ENCODE peak calls at places on chromosomes 12 and 14, in five cellular contexts. S, C, U, L and K are unnamed samples.

GRCh38 chr12:29241821-29242591 is 92.9 kb downstream of the FAR2 start:
- DNase-seq in S (peak), C (peak), U (peak), L (no peak), K (no peak)

GRCh38 chr12:27900920-27901879 is 71.3 kb downstream of the PTHLH start:
- DNase-seq in S (no peak), C (no peak), U (no peak), L (no peak), K (no peak)

GRCh38 chr12:94874986-94875312 is 128.5 kb downstream of the NDUFA12 start:
- DNase-seq in S (no peak), C (peak), U (no peak), L (no peak), K (no peak)

GRCh38 chr14:94886931-94887330 is 117.0 kb upstream of the GSC start:
- DNase-seq in S (no peak), C (no peak), U (no peak), L (no peak), K (no peak)

GRCh38 chr12:122965356-122965755 is 907 bp downstream of the ABCB9 start:
- DNase-seq in S (no peak), C (no peak), U (no peak), L (no peak), K (no peak)

GRCh38 chr14:35389315-35389667 is 15.3 kb downstream of the NFKBIA start:
- DNase-seq in S (no peak), C (no peak), U (no peak), L (no peak), K (no peak)

GRCh38 chr12:71787574-71787973 is 32.9 kb downstream of the RAB21 start:
- DNase-seq in S (no peak), C (no peak), U (no peak), L (no peak), K (no peak)

GRCh38 chr12:9163392-9163791 is 44.8 kb downstream of the PZP start:
- DNase-seq in S (no peak), C (no peak), U (no peak), L (no peak), K (no peak)

GRCh38 chr12:114888928-114889327 is 205.0 kb upstream of the TBX3 start:
- DNase-seq in S (no peak), C (no peak), U (no peak), L (no peak), K (no peak)

GRCh38 chr12:45667761-45668160 is 61.7 kb upstream of the ARID2 start:
- DNase-seq in S (no peak), C (no peak), U (no peak), L (no peak), K (no peak)

GRCh38 chr12:32047846-32048245 is 58.8 kb upstream of the BICD1 start:
- DNase-seq in S (no peak), C (no peak), U (no peak), L (no peak), K (no peak)

GRCh38 chr14:51539571-51540037 is 112.1 kb upstream of the FRMD6 start:
- DNase-seq in S (no peak), C (peak), U (no peak), L (no peak), K (no peak)

GRCh38 chr12:90013409-90013808 is 304.8 kb upstream of the ATP2B1 start:
- DNase-seq in S (no peak), C (peak), U (no peak), L (no peak), K (no peak)

GRCh38 chr14:95946867-95947266 is 70.2 kb downstream of the TUNAR start:
- DNase-seq in S (no peak), C (peak), U (no peak), L (no peak), K (no peak)

GRCh38 chr12:62767506-62767905 is 167.4 kb downstream of the PPM1H start:
- DNase-seq in S (no peak), C (no peak), U (no peak), L (no peak), K (no peak)

GRCh38 chr14:105328070-105328677 is 13.6 kb downstream of the PACS2 start:
- DNase-seq in S (no peak), C (no peak), U (no peak), L (no peak), K (no peak)

GRCh38 chr12:15719230-15719629 is 70.0 kb downstream of the EPS8 start:
- DNase-seq in S (no peak), C (no peak), U (no peak), L (no peak), K (no peak)

GRCh38 chr12:124443929-124444712 is 123.3 kb downstream of the NCOR2 start:
- DNase-seq in S (no peak), C (no peak), U (no peak), L (no peak), K (no peak)

GRCh38 chr12:124446364-124446763 is 121.0 kb downstream of the NCOR2 start:
- DNase-seq in S (no peak), C (no peak), U (no peak), L (no peak), K (no peak)

GRCh38 chr12:124442772-124443445 is 124.5 kb downstream of the NCOR2 start:
- DNase-seq in S (no peak), C (no peak), U (no peak), L (no peak), K (no peak)

GRCh38 chr12:124445826-124446225 is 121.6 kb downstream of the NCOR2 start:
- DNase-seq in S (no peak), C (no peak), U (no peak), L (no peak), K (no peak)

DNA sequence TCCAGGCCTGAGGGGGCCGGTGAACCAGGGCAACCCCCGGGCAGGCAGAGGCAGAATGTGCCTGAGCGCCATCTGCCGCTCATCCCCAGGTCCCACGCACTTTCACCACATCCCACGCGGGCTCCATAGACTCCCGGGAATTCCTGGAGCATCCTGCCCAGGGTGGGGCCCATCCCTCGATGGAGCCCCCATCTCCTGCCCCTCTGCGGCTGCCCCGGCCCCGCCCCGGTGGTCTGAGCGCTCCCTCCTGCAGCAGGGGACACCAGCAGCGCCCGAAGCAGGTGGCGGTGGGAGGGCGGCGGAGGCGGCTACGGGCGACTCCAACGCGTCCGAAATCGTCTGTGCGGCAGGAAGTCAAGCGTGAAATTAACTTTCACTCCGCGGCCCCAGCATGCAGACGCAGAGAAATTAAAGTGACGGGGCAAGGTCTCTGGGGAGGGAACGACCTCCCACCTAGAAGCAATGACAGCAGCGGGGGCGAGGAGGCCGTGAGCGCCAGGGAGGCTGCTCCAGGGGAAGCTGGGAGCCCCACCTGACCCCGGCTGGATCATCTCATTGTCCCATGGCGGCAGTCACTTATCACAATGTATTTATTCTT is 122.2 kb downstream of the NCOR2 start:
- DNase-seq in S (no peak), C (no peak), U (no peak), L (no peak), K (no peak)
- TF ChIP-seq CTCF in S (no peak), C (peak), U (no peak), L (no peak), K (no peak)

GRCh38 chr12:43937947-43938346 is 102.1 kb downstream of the TMEM117 start:
- DNase-seq in S (no peak), C (peak), U (no peak), L (no peak), K (no peak)
- TF ChIP-seq CTCF in S (peak), C (peak), U (no peak), L (no peak), K (no peak)

GRCh38 chr14:71687115-71687836 is 245.0 kb upstream of the RGS6 start:
- DNase-seq in S (no peak), C (no peak), U (no peak), L (no peak), K (no peak)
- TF ChIP-seq CTCF in S (no peak), C (no peak), U (no peak), L (no peak), K (no peak)

DNA sequence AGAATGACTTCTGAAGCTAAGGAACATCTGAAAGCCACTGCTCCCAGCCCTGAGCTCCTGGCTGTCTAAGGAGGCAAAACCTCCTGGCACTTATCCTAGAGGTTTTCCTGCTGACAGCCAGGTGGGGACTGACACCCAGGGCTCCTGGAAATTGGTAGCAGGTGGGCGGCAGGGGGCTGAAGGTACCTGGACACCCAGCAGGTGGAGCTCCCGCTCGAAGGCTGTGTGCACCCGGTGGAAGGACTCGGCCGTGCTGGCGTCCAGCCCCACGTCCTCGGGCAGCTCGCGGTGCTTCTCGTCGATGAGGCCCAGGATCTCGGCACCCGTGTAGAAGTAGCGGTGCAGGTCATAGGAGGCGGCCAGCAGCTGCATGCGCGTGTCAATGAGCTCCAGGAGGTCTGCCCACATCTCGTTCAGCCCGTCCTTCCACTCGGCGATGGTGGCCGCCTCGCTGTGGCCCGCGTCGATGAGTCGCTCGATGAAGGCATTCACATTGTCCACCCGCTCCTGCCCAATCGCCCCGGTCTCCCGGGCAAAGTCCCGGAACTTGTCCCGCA is 68.2 kb downstream of the PLEKHG3 start:
- DNase-seq in S (no peak), C (peak), U (no peak), L (no peak), K (no peak)
- TF ChIP-seq CTCF in S (no peak), C (peak), U (no peak), L (no peak), K (no peak)

DNA sequence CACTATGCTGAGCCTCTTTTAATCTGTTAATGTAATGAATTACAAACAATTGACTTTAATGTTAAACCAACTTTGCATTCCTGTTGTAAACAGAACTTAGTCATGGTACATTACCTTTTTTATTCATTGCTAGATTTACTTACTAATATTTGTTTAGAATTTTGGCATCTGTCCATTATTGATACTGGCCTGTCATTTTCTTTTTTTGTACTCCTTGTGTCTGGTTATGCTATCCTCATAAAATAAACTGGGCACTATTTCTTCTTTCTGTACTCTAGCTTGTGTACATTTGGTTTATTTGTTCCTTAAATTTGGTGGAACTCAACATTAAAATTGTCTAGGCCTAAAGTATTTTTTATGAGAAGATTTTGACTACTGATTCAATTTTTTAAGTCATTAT is 32.1 kb downstream of the SPATA7 start:
- DNase-seq in S (no peak), C (no peak), U (no peak), L (no peak), K (no peak)
- TF ChIP-seq CTCF in S (no peak), C (no peak), U (no peak), L (no peak), K (no peak)

DNA sequence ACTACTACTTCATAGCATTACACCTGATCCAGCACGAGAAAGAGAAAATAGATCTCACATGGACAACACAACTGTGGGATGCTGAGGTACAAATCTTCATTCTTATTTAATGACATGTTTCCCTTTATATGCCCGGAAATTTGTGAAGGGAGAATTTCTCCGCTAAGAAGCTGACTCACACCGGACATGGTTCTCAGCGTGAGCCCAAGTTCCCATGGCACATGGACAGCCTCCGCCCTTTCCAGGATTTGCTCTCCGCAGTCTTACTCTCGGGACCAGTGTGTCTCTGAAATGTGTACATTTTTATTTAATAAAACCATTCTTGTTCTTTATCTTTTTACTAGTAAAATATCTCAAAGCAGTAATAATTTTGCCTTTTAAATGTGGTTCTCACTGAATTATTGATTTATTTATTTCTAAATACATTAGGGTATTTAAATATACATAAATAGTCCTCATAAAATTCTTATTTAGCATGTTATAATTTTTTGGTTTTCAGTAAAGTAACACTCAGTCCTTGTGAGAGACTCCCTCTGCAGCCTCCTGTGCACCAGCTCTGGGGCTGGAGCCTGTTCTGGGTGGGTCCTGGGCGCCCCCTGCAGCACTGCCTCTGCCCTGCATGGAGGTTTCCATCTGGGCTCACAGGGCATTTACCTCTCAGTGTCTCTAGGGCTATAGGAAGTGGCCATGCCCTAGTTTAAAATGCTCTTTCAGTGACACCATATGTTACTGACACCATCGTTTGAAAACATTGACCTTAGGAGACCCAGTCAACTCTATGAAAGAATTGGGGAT is 1155.0 kb downstream of the TMEM121 start:
- DNase-seq in S (no peak), C (no peak), U (no peak), L (no peak), K (no peak)
- TF ChIP-seq CTCF in S (peak), C (no peak), U (no peak), L (no peak), K (peak)

GRCh38 chr14:65961004-65961403 is 525.2 kb upstream of the CCDC196 start:
- DNase-seq in S (peak), C (peak), U (peak), L (peak), K (no peak)
- TF ChIP-seq CTCF in S (peak), C (peak), U (peak), L (peak), K (peak)

DNA sequence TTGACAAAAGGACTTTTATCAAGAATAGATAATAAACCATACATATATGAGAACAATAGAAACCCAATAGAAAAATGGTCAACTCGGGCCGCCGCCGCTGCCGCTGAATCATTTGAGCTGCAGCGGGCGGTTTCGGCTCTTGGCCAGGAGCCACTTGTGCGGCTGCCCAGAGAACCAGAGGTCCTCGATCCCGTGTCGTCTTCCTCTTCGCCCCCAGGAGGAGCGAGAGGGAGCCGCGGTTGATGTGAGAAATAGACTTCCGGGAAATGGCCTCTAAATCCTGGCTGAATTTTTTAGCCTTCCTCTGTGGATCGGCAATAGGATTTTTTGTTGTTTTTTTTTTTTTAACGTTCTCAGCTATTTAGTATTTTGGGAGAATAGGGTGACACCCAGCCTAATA is 44.8 kb downstream of the CPSF6 start:
- DNase-seq in S (no peak), C (peak), U (peak), L (no peak), K (no peak)
- TF ChIP-seq CTCF in S (no peak), C (peak), U (no peak), L (no peak), K (no peak)

GRCh38 chr12:92062539-92063493 is 82.8 kb downstream of the BTG1 start:
- DNase-seq in S (no peak), C (no peak), U (no peak), L (no peak), K (no peak)

GRCh38 chr12:92064420-92064819 is 81.2 kb downstream of the BTG1 start:
- DNase-seq in S (no peak), C (no peak), U (no peak), L (no peak), K (no peak)

GRCh38 chr12:92065664-92066063 is 80.0 kb downstream of the BTG1 start:
- DNase-seq in S (no peak), C (no peak), U (no peak), L (no peak), K (no peak)

GRCh38 chr12:92063641-92064040 is 82.0 kb downstream of the BTG1 start:
- DNase-seq in S (no peak), C (no peak), U (no peak), L (no peak), K (no peak)

DNA sequence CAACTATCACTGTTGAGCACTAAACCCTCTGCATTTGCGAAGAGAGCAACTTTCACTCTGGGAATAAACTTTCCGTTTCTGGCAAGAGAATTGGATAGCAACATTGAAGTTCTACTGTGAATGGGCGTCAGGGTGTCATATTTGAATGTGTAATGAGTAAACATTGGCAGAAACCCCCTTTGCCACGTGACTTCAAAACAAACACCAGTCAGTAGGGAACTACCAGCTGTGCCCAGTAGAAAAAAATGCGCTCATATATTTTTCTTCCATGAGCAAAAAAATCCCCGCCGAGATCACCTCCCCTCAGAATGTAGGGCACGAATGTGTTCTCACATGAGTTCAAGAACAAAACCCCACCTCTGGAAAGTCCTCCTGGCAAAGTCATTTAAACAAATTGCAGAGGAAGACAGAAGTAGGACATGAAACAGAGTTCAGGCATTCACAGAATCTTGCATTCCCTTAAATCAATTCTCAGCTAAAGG is 80.6 kb downstream of the BTG1 start:
- DNase-seq in S (peak), C (no peak), U (peak), L (peak), K (no peak)
- TF ChIP-seq CTCF in S (no peak), C (no peak), U (no peak), L (no peak), K (no peak)